ENCODE peak calls at places on chromosomes 4 and X, in nine cellular contexts. W, U, Z, G, H, Y, V, E and F are unnamed samples.

GRCh38 chr4:15673337-15673736 is 8.3 kb upstream of the FAM200B start:
- DNase-seq in V (no peak), W (no peak), H (no peak), Y (no peak), Z (no peak), U (no peak), E (no peak), G (no peak), F (no peak)

GRCh38 chr4:40749717-40750460 is at the start of gene NSUN7:
- DNase-seq in E (peak), Y (peak), W (peak), V (no peak), H (peak), Z (peak), U (peak), G (peak), F (no peak)

GRCh38 chr4:26856906-26857277 is 3.7 kb upstream of the STIM2 start:
- DNase-seq in E (no peak), Z (no peak), G (no peak), V (no peak), W (no peak), U (no peak), H (no peak), Y (no peak), F (no peak)

GRCh38 chr4:127586922-127587571 is 45.7 kb upstream of the INTU start:
- DNase-seq in Y (peak), G (no peak), W (no peak), H (no peak), Z (peak), V (peak), U (peak), E (no peak), F (no peak)

GRCh38 chr4:5478116-5478515 is 230.2 kb downstream of the EVC2 start:
- DNase-seq in E (no peak), V (no peak), H (no peak), U (no peak), Z (no peak), Y (no peak), G (no peak), W (no peak), F (peak)

GRCh38 chr4:37822220-37822619 is 4.3 kb upstream of the PGM2 start:
- DNase-seq in W (no peak), Z (no peak), E (no peak), G (no peak), V (no peak), H (no peak), U (no peak), Y (no peak), F (no peak)

GRCh38 chr4:154578919-154579318 is 11.6 kb downstream of the FGA start:
- DNase-seq in G (no peak), U (no peak), H (no peak), Z (no peak), V (no peak), E (no peak), W (no peak), Y (no peak), F (no peak)

GRCh38 chr4:175306436-175306835 is 388.3 kb downstream of the ADAM29 start:
- DNase-seq in E (no peak), Z (no peak), H (no peak), G (no peak), Y (no peak), W (no peak), U (no peak), V (no peak), F (no peak)

GRCh38 chr4:147837435-147837834 is 105.5 kb downstream of the ARHGAP10 start:
- DNase-seq in W (no peak), Y (no peak), V (no peak), Z (no peak), H (no peak), E (no peak), U (no peak), G (no peak), F (no peak)

GRCh38 chr4:141802324-141802723 is 165.9 kb downstream of the IL15 start:
- DNase-seq in U (no peak), V (peak), H (no peak), Y (no peak), W (no peak), E (no peak), Z (no peak), G (no peak), F (no peak)

GRCh38 chr4:141807501-141807900 is 171.1 kb downstream of the IL15 start:
- DNase-seq in U (no peak), H (no peak), Y (no peak), E (no peak), G (no peak), V (peak), W (no peak), Z (no peak), F (no peak)

GRCh38 chr4:141807073-141807472 is 170.7 kb downstream of the IL15 start:
- DNase-seq in H (no peak), W (no peak), Y (no peak), E (no peak), U (no peak), G (no peak), V (peak), Z (no peak), F (no peak)

GRCh38 chr4:141797966-141798365 is 161.6 kb downstream of the IL15 start:
- DNase-seq in G (no peak), V (peak), H (no peak), Y (no peak), Z (no peak), U (no peak), E (no peak), W (no peak), F (no peak)

GRCh38 chr4:141801558-141801957 is 165.2 kb downstream of the IL15 start:
- DNase-seq in V (no peak), G (no peak), H (no peak), Z (no peak), Y (no peak), U (no peak), W (no peak), E (no peak), F (no peak)
- TF ChIP-seq CTCF in V (no peak), G (no peak), H (no peak), Z (no peak), Y (no peak), U (no peak), W (no peak), E (no peak), F (no peak)

DNA sequence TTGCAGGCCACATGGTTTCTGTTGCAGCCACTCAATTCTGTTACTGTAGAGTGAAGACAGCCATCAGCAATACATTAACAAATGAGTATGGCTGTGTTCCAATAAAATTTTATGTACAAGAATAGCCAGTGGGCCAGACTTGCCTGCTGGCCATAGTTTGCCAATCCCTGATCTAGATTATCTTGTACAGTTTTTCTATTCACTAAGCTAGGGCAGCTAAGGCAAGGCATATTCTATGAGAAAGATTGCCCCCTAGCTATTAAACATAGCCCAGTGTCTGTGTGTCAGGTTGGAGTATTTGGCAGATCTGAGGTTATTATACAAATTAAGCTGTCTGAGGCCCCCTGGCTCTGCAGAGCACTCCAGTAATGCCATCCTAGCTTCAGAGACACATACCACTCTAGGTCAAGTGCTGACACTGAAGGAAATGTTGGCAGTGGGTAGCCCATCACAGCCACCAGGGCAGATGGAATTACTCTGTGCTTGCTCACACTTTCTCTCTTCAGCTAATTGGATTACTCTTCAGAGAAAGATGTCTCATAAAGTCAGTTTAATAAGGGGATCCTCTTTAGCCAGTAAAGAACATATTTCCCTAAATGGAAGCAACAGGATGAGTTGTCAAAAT is 40.7 kb downstream of the MTTP start:
- DNase-seq in W (no peak), H (no peak), V (no peak), Z (peak), Y (no peak), U (no peak), E (no peak), G (no peak), F (no peak)
- TF ChIP-seq CTCF in W (no peak), H (no peak), V (no peak), Z (no peak), Y (no peak), U (no peak), E (no peak), G (no peak), F (no peak)

GRCh38 chr4:7721984-7722551 is 217.6 kb downstream of the AFAP1 start:
- DNase-seq in Y (no peak), Z (no peak), V (no peak), G (no peak), W (no peak), U (no peak), H (no peak), E (no peak), F (no peak)
- TF ChIP-seq CTCF in Y (no peak), Z (peak), V (peak), G (peak), W (no peak), U (no peak), H (no peak), E (no peak), F (no peak)

DNA sequence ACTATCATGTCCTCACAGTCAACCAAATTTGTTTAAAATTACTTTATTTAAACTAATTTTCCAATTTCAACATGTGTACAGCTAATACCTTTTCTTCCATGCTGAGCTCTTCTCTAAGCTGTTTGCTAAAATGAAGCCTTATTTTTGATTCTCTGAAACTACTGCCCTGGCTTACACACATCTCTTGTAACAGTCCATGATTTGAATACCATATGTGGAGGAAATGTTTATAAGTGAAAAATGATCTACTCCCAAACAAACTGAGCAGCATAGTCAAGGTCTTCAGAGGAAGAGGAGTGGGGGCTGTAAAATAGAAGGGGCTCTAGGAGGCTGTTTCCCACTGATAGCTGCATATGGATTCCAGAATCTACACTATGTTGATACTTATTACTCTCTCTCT is 188.7 kb downstream of the ANKRD50 start:
- DNase-seq in E (no peak), W (no peak), Z (no peak), H (no peak), G (no peak), V (no peak), U (no peak), Y (no peak), F (no peak)
- TF ChIP-seq CTCF in E (no peak), W (no peak), Z (no peak), H (no peak), G (no peak), V (no peak), U (no peak), Y (no peak), F (no peak)

GRCh38 chr4:83282049-83282535 is 2.5 kb downstream of the COQ2 start:
- DNase-seq in Z (peak), U (no peak), H (peak), Y (no peak), W (peak), E (no peak), V (peak), G (no peak), F (no peak)

GRCh38 chr4:83281326-83281725 is 3.3 kb downstream of the COQ2 start:
- DNase-seq in E (no peak), Z (no peak), V (no peak), W (no peak), G (no peak), Y (no peak), H (no peak), U (no peak), F (no peak)

GRCh38 chr4:83285022-83285387 is 407 bp upstream of the COQ2 start:
- DNase-seq in U (no peak), H (no peak), Z (peak), W (peak), V (peak), Y (no peak), E (no peak), G (no peak), F (no peak)

GRCh38 chr4:83284161-83285021 is at the start of gene COQ2:
- DNase-seq in H (peak), U (peak), G (peak), Y (peak), W (peak), E (peak), Z (peak), V (peak), F (peak)
- TF ChIP-seq CTCF in H (peak), U (peak), G (no peak), Y (no peak), W (no peak), E (peak), Z (peak), V (peak), F (peak)

GRCh38 chrX:151631822-151632221 is 63.4 kb upstream of the PRRG3 start:
- DNase-seq in H (no peak), G (no peak), V (no peak), W (no peak), Z (no peak), U (no peak), E (no peak), Y (no peak), F (no peak)

GRCh38 chrX:151633157-151633556 is 62.1 kb upstream of the PRRG3 start:
- DNase-seq in Z (no peak), G (no peak), H (no peak), W (no peak), V (no peak), E (no peak), Y (no peak), U (no peak), F (no peak)

DNA sequence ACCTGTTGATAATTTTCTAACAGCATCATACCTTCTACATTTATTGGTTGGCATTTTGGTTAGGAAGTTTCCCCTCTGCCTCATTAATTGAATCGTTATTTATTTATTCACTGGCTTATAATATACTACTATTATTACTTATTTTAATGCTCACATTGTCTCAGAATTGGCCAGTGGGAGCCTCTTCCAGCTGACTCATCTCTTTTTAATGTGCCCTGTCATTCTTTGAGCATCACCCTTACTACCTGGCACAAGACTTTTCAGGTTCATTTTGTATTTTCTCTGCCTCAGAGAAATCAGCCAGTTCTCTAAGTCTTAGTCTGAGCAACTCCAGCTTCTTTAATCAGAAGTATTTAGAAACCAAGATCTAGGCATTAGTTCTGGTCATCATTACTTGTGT is 60.3 kb upstream of the PRRG3 start:
- DNase-seq in V (no peak), Z (no peak), E (no peak), H (no peak), U (no peak), G (no peak), Y (no peak), W (no peak), F (no peak)
- TF ChIP-seq CTCF in V (no peak), Z (no peak), E (no peak), H (no peak), U (no peak), G (no peak), Y (no peak), W (no peak), F (no peak)